ENCODE peak calls at places on chromosomes 13 and 19, in four cellular contexts. Y is K562, U is GM12878, I is HepG2. N is an unnamed sample.

GRCh38 chr19:48962029-48962848 is 2.9 kb upstream of the FTL start:
- DNase-seq in I (peak), U (no peak), Y (peak), N (no peak)

GRCh38 chr13:51614350-51614786 is 30.1 kb downstream of the WDFY2 start:
- DNase-seq in Y (no peak), U (peak), I (no peak), N (no peak)

GRCh38 chr19:15412832-15413231 is 6.0 kb downstream of the AKAP8L start:
- DNase-seq in U (no peak), I (no peak), Y (no peak), N (no peak)

GRCh38 chr13:50518791-50519201 is 324.7 kb downstream of the DLEU7 start:
- DNase-seq in Y (no peak), U (no peak), I (no peak), N (no peak)

GRCh38 chr13:87889241-87889640 is 218.1 kb downstream of the SLITRK5 start:
- DNase-seq in Y (no peak), U (no peak), I (no peak), N (no peak)

GRCh38 chr19:19059837-19060611 is 3.8 kb upstream of the SLC25A42 start:
- DNase-seq in U (no peak), Y (peak), I (no peak), N (no peak)

GRCh38 chr13:29923554-29924481 is 73.4 kb upstream of the UBL3 start:
- DNase-seq in Y (peak), U (no peak), I (peak), N (peak)

GRCh38 chr13:23842406-23842805 is 46.8 kb downstream of the MIPEP start:
- DNase-seq in Y (no peak), U (no peak), I (no peak), N (no peak)

GRCh38 chr19:13839938-13840750 is 36.8 kb upstream of the NANOS3 start:
- DNase-seq in U (no peak), I (no peak), Y (no peak), N (peak)

GRCh38 chr19:17654993-17655392 is 33.2 kb downstream of the UNC13A start:
- DNase-seq in U (no peak), Y (peak), I (no peak), N (no peak)

GRCh38 chr19:5607318-5608270 is 15.0 kb downstream of the SAFB2 start:
- DNase-seq in U (no peak), I (no peak), Y (no peak), N (no peak)

GRCh38 chr19:46731584-46731983 is 14.3 kb upstream of the FKRP start:
- DNase-seq in Y (no peak), U (no peak), I (no peak), N (no peak)

GRCh38 chr19:41554902-41555301 is 21.1 kb upstream of the CEACAM21 start:
- DNase-seq in I (no peak), Y (no peak), U (no peak), N (peak)

GRCh38 chr13:29103036-29103800 is 283.1 kb downstream of the MTUS2 start:
- DNase-seq in I (no peak), Y (no peak), U (no peak), N (no peak)

GRCh38 chr13:42477588-42478190 is 96.3 kb upstream of the TNFSF11 start:
- DNase-seq in I (no peak), U (no peak), Y (no peak), N (no peak)

GRCh38 chr13:31521466-31521865 is 217.9 kb upstream of the RXFP2 start:
- DNase-seq in I (no peak), U (no peak), Y (no peak), N (no peak)

GRCh38 chr19:49222528-49222927 is 64.9 kb downstream of the TRPM4 start:
- DNase-seq in Y (no peak), I (no peak), U (no peak), N (no peak)

GRCh38 chr19:50465986-50466771 is 10.1 kb upstream of the EMC10 start:
- DNase-seq in Y (peak), U (no peak), I (peak), N (no peak)

GRCh38 chr13:45416521-45417125 is 1.6 kb downstream of the SLC25A30 start:
- DNase-seq in Y (no peak), I (no peak), U (no peak), N (peak)

GRCh38 chr13:79003989-79004550 is 345.1 kb upstream of the OBI1 start:
- DNase-seq in I (no peak), U (no peak), Y (no peak), N (no peak)
- TF ChIP-seq MYC in I (no peak), U (no peak), Y (no peak), N (no peak)

DNA sequence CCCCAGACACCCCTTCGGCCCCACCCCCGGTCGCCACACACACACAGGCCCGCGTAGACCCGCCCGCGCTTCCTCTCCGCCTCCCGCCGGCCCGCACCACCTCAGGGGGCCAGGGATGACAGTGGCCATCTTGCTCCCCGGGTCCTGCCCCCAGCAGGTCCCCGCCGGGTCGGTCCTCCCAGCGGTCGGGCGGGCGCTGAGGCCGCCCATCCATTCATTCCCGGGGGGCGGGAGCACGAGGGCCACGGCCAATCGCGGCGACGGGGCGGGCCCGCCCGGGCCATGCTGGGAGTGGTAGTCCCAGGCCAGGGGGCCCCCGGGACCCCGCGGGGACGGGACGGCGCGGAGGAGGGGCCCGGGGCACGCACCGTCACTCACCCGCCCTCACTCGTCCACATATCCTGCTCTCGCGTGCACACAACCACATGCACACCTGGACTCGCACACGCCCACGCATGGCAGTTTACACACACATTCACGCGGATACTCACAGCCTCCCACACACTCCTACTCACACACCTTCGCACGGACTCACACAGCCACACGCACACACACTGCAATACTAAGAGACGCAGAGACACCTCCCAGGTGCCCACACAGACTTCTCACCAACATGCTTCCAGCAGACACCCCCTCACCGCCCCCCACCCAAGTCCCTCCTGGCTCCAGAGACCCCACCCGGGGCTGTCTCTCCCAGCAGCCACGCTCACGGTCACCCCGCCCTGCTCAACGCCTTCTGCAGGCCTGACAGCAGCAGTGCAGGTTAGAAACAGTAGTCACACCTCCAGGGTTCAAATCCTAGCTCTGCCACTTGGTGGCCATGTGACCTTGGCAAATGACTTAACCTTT is at the start of gene DPF1:
- DNase-seq in Y (peak), I (peak), U (peak), N (peak)
- TF ChIP-seq POLR2AphosphoS5 in Y (no peak), I (no peak), U (no peak), N (peak)

GRCh38 chr13:110831437-110832204 is 83.2 kb downstream of the ANKRD10 start:
- DNase-seq in Y (no peak), I (no peak), U (no peak), N (no peak)
- H3K9ac ChIP-seq in Y (no peak), I (no peak), U (no peak), N (no peak)

GRCh38 chr19:40528533-40529092 is 48.1 kb upstream of the SHKBP1 start:
- DNase-seq in Y (no peak), U (no peak), I (no peak), N (no peak)

GRCh38 chr19:40533508-40533907 is 43.2 kb upstream of the SHKBP1 start:
- DNase-seq in U (no peak), Y (no peak), I (no peak), N (no peak)

GRCh38 chr19:40529093-40529954 is 47.3 kb upstream of the SHKBP1 start:
- DNase-seq in Y (peak), I (peak), U (peak), N (peak)

GRCh38 chr19:40528078-40528477 is 48.6 kb upstream of the SHKBP1 start:
- DNase-seq in Y (no peak), U (no peak), I (no peak), N (no peak)

DNA sequence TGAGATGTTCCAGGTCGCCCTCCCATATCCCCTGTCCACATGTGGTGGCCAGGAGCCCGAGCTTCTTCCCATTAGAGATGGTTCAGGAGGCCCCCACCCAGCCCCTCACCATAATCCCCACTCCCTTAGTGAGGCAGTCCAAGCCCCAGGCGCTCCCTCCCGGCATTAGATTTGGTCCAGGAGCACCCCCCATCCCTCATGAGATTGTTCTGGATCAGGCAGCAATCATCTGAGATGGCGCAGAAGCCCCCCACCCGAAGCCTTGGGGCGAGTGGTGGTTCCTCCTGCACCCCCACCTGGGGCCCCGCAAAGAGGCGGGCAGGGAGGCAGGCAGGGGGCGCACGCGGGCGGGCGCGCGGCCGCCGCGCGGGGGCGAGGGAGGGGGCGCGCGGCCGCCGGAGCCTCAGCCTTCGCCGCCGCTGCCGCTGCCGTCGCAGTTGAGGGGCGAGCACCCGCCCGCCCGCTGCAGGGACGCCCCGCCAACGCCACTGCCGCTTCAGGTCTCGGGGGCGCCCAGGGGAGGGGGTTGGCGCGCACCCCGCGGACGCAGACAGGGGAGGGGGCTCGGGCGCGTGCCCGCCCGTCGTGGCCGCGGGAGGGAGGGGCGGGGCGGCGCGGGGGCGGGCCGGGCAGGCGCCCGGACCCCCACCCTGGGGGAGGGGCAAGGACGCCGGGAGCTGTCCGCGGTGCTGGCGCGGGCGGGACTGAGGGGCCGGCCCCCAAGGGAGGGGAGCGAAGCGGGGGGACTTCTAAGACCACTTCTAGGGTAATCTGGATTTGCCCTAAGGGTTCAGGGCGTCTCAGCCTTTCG is 46.4 kb upstream of the SHKBP1 start:
- DNase-seq in I (no peak), U (no peak), Y (peak), N (no peak)
- TF ChIP-seq MYC in I (no peak), U (no peak), Y (no peak), N (no peak)

GRCh38 chr19:10961073-10961762 is 388 bp downstream of the SMARCA4 start:
- DNase-seq in U (no peak), Y (peak), I (no peak), N (no peak)
- TF ChIP-seq POLR2AphosphoS5 in U (no peak), Y (no peak), I (no peak), N (no peak)

GRCh38 chr13:110244096-110244830 is 62.7 kb downstream of the COL4A1 start:
- DNase-seq in I (no peak), U (no peak), Y (no peak), N (no peak)
- H3K9ac ChIP-seq in I (no peak), U (no peak), Y (no peak), N (no peak)

GRCh38 chr19:815079-815774 is 6.5 kb downstream of the PLPPR3 start:
- DNase-seq in I (no peak), U (no peak), Y (no peak), N (no peak)
- TF ChIP-seq MYC in I (no peak), U (no peak), Y (no peak), N (no peak)

DNA sequence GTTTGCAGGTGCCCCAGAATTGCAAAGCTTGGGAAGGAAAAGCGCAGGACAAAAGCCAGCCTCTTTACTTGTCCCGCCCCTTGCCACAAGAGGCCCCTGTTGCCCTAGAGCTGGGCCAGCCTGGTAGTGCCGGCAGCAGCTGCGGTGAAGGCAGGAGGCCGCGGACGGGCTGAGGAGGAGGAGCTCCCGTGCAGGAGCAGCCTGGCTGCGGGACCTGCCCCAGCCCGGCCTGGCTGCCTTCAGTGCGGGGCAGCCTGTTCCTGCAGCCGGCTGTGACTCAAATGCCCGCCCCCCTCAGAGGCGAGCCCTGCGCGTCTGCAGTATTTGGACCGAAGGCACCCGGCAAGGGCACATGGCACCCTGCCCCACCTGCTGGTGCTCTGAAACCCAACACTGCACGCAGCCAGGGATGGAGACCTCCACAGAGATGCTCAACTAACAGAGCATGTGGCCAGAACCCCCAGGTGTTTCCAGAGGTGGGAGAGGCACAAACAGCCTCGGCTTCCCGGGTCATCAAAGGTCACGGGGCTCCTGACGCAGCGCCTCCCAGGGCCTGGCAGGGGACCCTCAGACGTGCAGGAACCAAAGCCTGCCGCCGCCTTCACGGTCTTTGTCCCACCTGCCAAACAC is 29.7 kb downstream of the NAXD start:
- DNase-seq in I (no peak), Y (no peak), U (no peak), N (peak)
- TF ChIP-seq POLR2AphosphoS5 in I (no peak), Y (no peak), U (no peak), N (no peak)

N was measured in endothelial cell of umbilical vein.